ENCODE peak calls at places on chromosomes 2 and 18, in nine cellular contexts. M, K, F, S, Z, L, U, T and Q are unnamed samples.

GRCh38 chr2:28413152-28413895 is 20.7 kb downstream of the FOSL2 start:
- DNase-seq in M (no peak), K (peak), F (peak), S (no peak), Z (no peak), L (peak), U (no peak), T (no peak), Q (peak)

GRCh38 chr18:76208632-76209308 is 286.3 kb downstream of the ZNF516 start:
- DNase-seq in M (no peak), K (peak), F (no peak), S (no peak), Z (no peak), L (no peak), U (no peak), T (no peak), Q (peak)

GRCh38 chr2:98565286-98565860 is 42.9 kb downstream of the COA5 start:
- DNase-seq in M (no peak), K (no peak), F (no peak), S (no peak), Z (no peak), L (no peak), U (no peak), T (no peak), Q (no peak)

GRCh38 chr2:118830121-118830520 is 17.3 kb downstream of the EN1 start:
- DNase-seq in M (peak), K (no peak), F (peak), S (no peak), Z (no peak), L (no peak), U (no peak), T (no peak), Q (no peak)

GRCh38 chr2:236735742-236736360 is 166.2 kb downstream of the ACKR3 start:
- DNase-seq in M (no peak), K (peak), F (no peak), S (no peak), Z (no peak), L (no peak), U (no peak), T (no peak), Q (no peak)

GRCh38 chr2:120858361-120858760 is 122.7 kb downstream of the GLI2 start:
- DNase-seq in M (no peak), K (no peak), F (no peak), S (no peak), Z (no peak), L (no peak), U (no peak), T (peak), Q (no peak)

GRCh38 chr2:108323619-108324018 is 34.9 kb downstream of the SULT1C2 start:
- DNase-seq in M (peak), K (no peak), F (no peak), S (no peak), Z (no peak), L (no peak), U (no peak), T (no peak), Q (no peak)

GRCh38 chr2:160206436-160206835 is 6.4 kb upstream of the ITGB6 start:
- DNase-seq in M (no peak), K (no peak), F (no peak), S (no peak), Z (no peak), L (no peak), U (no peak), T (no peak), Q (no peak)

GRCh38 chr18:61173579-61173978 is 159.7 kb upstream of the CDH20 start:
- DNase-seq in M (peak), K (no peak), F (no peak), S (no peak), Z (no peak), L (no peak), U (no peak), T (no peak), Q (no peak)

GRCh38 chr2:132595186-132595585 is 74.8 kb downstream of the LYPD1 start:
- DNase-seq in M (no peak), K (no peak), F (no peak), S (no peak), Z (no peak), L (no peak), U (no peak), T (no peak), Q (no peak)

GRCh38 chr2:46294185-46294836 is 2.9 kb upstream of the EPAS1 start:
- DNase-seq in M (no peak), K (peak), F (peak), S (no peak), Z (no peak), L (no peak), U (no peak), T (no peak), Q (no peak)

GRCh38 chr2:223860809-223861738 is 23.7 kb upstream of the AP1S3 start:
- DNase-seq in M (peak), K (no peak), F (no peak), S (no peak), Z (no peak), L (no peak), U (no peak), T (no peak), Q (no peak)

GRCh38 chr2:137829251-137829650 is 135.0 kb upstream of the HNMT start:
- DNase-seq in M (no peak), K (no peak), F (no peak), S (no peak), Z (no peak), L (no peak), U (no peak), T (no peak), Q (peak)

GRCh38 chr2:233387667-233388528 is 33.6 kb downstream of the DGKD start:
- DNase-seq in M (peak), K (no peak), F (no peak), S (peak), Z (no peak), L (no peak), U (peak), T (peak), Q (no peak)

GRCh38 chr2:8477511-8478132 is 204.2 kb upstream of the ID2 start:
- DNase-seq in M (no peak), K (no peak), F (no peak), S (no peak), Z (peak), L (peak), U (no peak), T (peak), Q (no peak)

GRCh38 chr2:119575439-119575838 is 31.2 kb downstream of the CFAP221 start:
- DNase-seq in M (no peak), K (no peak), F (no peak), S (no peak), Z (no peak), L (no peak), U (no peak), T (no peak), Q (no peak)

GRCh38 chr2:230719340-230719739 is 6.7 kb downstream of the CAB39 start:
- DNase-seq in M (no peak), K (no peak), F (no peak), S (no peak), Z (no peak), L (no peak), U (no peak), T (no peak), Q (no peak)

GRCh38 chr18:46148810-46149209 is 44.6 kb downstream of the HAUS1 start:
- DNase-seq in M (peak), K (peak), F (peak), S (no peak), Z (peak), L (peak), U (peak), T (no peak), Q (peak)